ENCODE peak calls at places on chromosome 20, in five cellular contexts. I, A, O, T and B are unnamed samples.

GRCh38 chr20:36401336-36401735 is 95.2 kb downstream of the DLGAP4 start:
- DNase-seq in I (no peak), A (no peak), O (no peak), T (no peak), B (no peak)

GRCh38 chr20:36483919-36484808 is 57.2 kb upstream of the MYL9 start:
- DNase-seq in I (peak), A (peak), O (no peak), T (no peak), B (no peak)

GRCh38 chr20:36499723-36500501 is 41.4 kb upstream of the MYL9 start:
- DNase-seq in I (peak), A (peak), O (no peak), T (no peak), B (no peak)

GRCh38 chr20:10319855-10320254 is 101.2 kb downstream of the SNAP25 start:
- DNase-seq in I (no peak), A (no peak), O (no peak), T (no peak), B (no peak)

GRCh38 chr20:37901667-37902503 is 1.0 kb upstream of the VSTM2L start:
- DNase-seq in I (peak), A (peak), O (peak), T (peak), B (peak)

GRCh38 chr20:24808616-24809015 is 140.5 kb upstream of the CST7 start:
- DNase-seq in I (no peak), A (no peak), O (no peak), T (no peak), B (no peak)

GRCh38 chr20:2470051-2470431 is 548 bp downstream of the SNRPB start:
- DNase-seq in I (peak), A (peak), O (peak), T (peak), B (no peak)

GRCh38 chr20:25072226-25072811 is 9.6 kb downstream of the VSX1 start:
- DNase-seq in I (no peak), A (peak), O (no peak), T (no peak), B (no peak)

GRCh38 chr20:63625771-63626423 is 1.0 kb downstream of the GMEB2 start:
- DNase-seq in I (peak), A (peak), O (peak), T (peak), B (no peak)

GRCh38 chr20:25669826-25670422 is 26.7 kb downstream of the ZNF337 start:
- DNase-seq in I (no peak), A (peak), O (peak), T (no peak), B (no peak)

GRCh38 chr20:47118641-47119040 is 224.0 kb downstream of the EYA2 start:
- DNase-seq in I (no peak), A (no peak), O (no peak), T (no peak), B (no peak)

GRCh38 chr20:59253779-59254319 is 46.6 kb upstream of the EDN3 start:
- DNase-seq in I (no peak), A (no peak), O (no peak), T (no peak), B (no peak)

GRCh38 chr20:4041748-4042411 is 26.5 kb upstream of the RNF24 start:
- DNase-seq in I (no peak), A (peak), O (peak), T (peak), B (peak)

GRCh38 chr20:37519508-37520416 is 1.3 kb upstream of the NNAT start:
- DNase-seq in I (peak), A (no peak), O (no peak), T (no peak), B (no peak)

GRCh38 chr20:44643596-44644383 is 7.7 kb downstream of the ADA start:
- DNase-seq in I (peak), A (peak), O (peak), T (peak), B (peak)

GRCh38 chr20:12110711-12111110 is 193.0 kb downstream of the BTBD3 start:
- DNase-seq in I (no peak), A (no peak), O (no peak), T (no peak), B (no peak)

GRCh38 chr20:32622585-32623468 is 37.7 kb upstream of the NOL4L start:
- DNase-seq in I (no peak), A (no peak), O (no peak), T (no peak), B (no peak)

GRCh38 chr20:18754030-18754659 is 59.4 kb upstream of the SCP2D1 start:
- DNase-seq in I (no peak), A (no peak), O (no peak), T (no peak), B (no peak)

GRCh38 chr20:36466089-36466488 is 75.2 kb upstream of the MYL9 start:
- DNase-seq in I (no peak), A (peak), O (no peak), T (no peak), B (no peak)

GRCh38 chr20:478949-479429 is 16.7 kb upstream of the TBC1D20 start:
- DNase-seq in I (peak), A (peak), O (peak), T (no peak), B (peak)

GRCh38 chr20:36890586-36890985 is 14.6 kb downstream of the TLDC2 start:
- DNase-seq in I (no peak), A (no peak), O (no peak), T (no peak), B (no peak)

GRCh38 chr20:53142225-53142624 is 170.1 kb downstream of the TSHZ2 start:
- DNase-seq in I (no peak), A (no peak), O (no peak), T (no peak), B (no peak)

GRCh38 chr20:62191781-62192559 is 9.1 kb downstream of the MTG2 start:
- DNase-seq in I (no peak), A (no peak), O (no peak), T (peak), B (no peak)

GRCh38 chr20:25459111-25459830 is 51.8 kb downstream of the GINS1 start:
- DNase-seq in I (no peak), A (no peak), O (no peak), T (no peak), B (no peak)

GRCh38 chr20:46963196-46963529 is 68.5 kb downstream of the EYA2 start:
- DNase-seq in I (no peak), A (no peak), O (no peak), T (no peak), B (no peak)

GRCh38 chr20:3532089-3532615 is 61.3 kb downstream of the ATRN start:
- DNase-seq in I (no peak), A (no peak), O (no peak), T (no peak), B (no peak)

GRCh38 chr20:9388160-9388825 is 126.1 kb upstream of the LAMP5 start:
- DNase-seq in I (no peak), A (no peak), O (no peak), T (no peak), B (no peak)

GRCh38 chr20:62742979-62743776 is 34.5 kb downstream of the NTSR1 start:
- DNase-seq in I (no peak), A (no peak), O (no peak), T (peak), B (no peak)

GRCh38 chr20:35739294-35740163 is 2.5 kb downstream of the RBM39 start:
- DNase-seq in I (no peak), A (peak), O (peak), T (no peak), B (no peak)

GRCh38 chr20:43691928-43692524 is 25.1 kb downstream of the MYBL2 start:
- DNase-seq in I (peak), A (peak), O (peak), T (peak), B (no peak)

GRCh38 chr20:24831232-24831631 is 117.8 kb upstream of the CST7 start:
- DNase-seq in I (no peak), A (no peak), O (no peak), T (no peak), B (no peak)

GRCh38 chr20:57748601-57749130 is 38.9 kb upstream of the PMEPA1 start:
- DNase-seq in I (peak), A (peak), O (peak), T (peak), B (peak)
- H3K4me3 ChIP-seq in I (peak), A (peak), O (no peak), T (no peak), B (peak)

DNA sequence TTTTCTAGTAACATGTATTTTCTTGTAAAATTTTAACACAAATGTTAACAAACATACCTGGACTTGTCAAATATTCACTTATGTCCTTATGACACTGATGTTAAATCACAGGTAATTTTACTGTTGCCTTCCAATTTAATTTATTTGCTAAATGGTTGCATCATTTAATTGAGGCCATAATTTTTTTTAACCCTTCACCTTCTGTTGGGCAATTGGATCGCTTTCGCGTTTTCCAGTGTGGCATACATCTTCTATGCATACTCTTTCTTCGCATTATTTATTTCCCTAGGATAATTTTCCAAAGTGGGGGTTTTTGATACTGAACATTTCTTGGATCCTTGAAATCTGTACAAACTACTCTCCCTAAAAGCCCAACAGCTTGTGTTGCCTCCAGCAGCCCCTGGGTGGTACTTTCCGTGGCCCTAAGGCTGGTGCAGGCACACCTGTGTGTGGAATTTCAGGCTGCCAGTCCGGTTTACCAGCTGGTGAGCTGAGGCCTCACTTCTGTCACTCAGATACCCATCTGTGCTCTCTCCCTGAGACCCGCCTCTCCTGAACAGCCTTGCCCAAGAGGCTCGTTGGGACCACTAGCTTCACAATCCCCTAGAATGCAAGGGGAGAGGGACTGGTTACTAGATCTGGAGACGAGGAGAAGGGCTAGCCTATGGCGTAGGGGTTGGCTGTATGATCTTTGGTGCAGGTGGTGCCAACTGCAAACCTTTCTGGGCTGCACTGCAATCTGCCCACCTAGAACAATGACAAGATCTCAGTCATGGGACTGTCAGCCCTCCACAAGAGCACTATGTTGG is 11.2 kb upstream of the C20orf144 start:
- DNase-seq in I (no peak), A (no peak), O (peak), T (no peak), B (no peak)
- H3K4me3 ChIP-seq in I (no peak), A (no peak), O (no peak), T (no peak), B (no peak)

GRCh38 chr20:49752504-49752903 is 38.8 kb upstream of the B4GALT5 start:
- DNase-seq in I (no peak), A (no peak), O (no peak), T (no peak), B (no peak)

GRCh38 chr20:49753133-49753532 is 39.5 kb upstream of the B4GALT5 start:
- DNase-seq in I (no peak), A (no peak), O (no peak), T (no peak), B (no peak)

GRCh38 chr20:49748525-49748838 is 34.8 kb upstream of the B4GALT5 start:
- DNase-seq in I (no peak), A (no peak), O (no peak), T (no peak), B (no peak)

GRCh38 chr20:49751397-49751735 is 37.7 kb upstream of the B4GALT5 start:
- DNase-seq in I (no peak), A (no peak), O (no peak), T (no peak), B (no peak)

DNA sequence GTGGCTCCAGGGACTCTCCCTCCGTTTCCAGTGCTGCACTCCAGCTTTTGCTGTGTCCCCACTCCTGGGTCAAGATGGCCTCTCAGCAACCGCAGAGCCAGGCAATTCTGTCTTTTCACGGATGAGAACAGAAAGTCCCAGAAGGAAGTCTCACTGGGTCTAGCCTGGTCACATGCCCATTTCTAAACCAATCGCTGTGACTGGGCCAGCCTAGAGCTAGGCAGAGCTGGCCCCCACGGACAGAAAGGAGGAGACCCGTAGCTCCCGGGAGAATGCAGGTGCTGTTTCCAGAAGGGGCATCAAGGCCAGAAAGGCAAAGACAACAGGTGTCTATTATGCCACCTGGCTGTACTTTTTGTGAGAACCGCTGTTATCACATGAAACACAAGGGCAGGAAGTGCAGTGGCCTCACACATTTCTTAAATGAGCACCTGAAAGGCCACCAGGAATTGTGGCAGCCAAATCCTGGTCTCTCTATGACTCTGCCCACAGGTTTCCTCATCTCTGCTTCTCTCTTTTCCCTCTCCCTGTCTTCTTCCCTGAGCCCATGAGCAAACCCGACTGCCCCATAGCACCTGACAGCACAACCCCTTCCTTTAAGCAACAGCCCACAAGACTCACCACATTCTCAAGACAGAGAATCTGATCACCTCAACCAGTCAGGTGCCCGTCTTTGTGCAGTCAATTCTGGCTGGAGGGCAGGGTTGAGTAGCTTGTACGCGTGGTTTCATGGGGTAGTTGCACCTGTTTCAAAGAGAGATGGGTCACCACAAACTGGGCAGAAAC is 37.1 kb upstream of the B4GALT5 start:
- DNase-seq in I (no peak), A (peak), O (no peak), T (no peak), B (no peak)
- H3K4me3 ChIP-seq in I (no peak), A (no peak), O (no peak), T (no peak), B (no peak)

GRCh38 chr20:34705383-34706021 is 1.4 kb downstream of the TP53INP2 start:
- DNase-seq in I (peak), A (peak), O (peak), T (peak), B (no peak)
- H3K4me3 ChIP-seq in I (no peak), A (peak), O (no peak), T (no peak), B (no peak)